ENCODE peak calls at places on chromosomes 11 and 22, in four cellular contexts. One of them, this sample, is unnamed.
A peak's percentile ranks its signal among the peaks of the same experiment; 100 is the strongest.

GRCh38 chr11:112661571-112661970 is 299.6 kb upstream of the NCAM1 start:
- DNase-seq in spleen: no peak
- DNase-seq in adrenal gland: no peak
- DNase-seq in HCT116: no peak
- DNase-seq in this sample: no peak

GRCh38 chr11:11931461-11932055 is 76.9 kb downstream of the DKK3 start:
- DNase-seq in adrenal gland: peak; percentile 44
- DNase-seq in spleen: no peak
- DNase-seq in HCT116: peak; percentile 38
- DNase-seq in this sample: no peak

GRCh38 chr11:128613300-128613995 is 26.1 kb upstream of the ETS1 start:
- DNase-seq in spleen: peak; percentile 74
- DNase-seq in adrenal gland: no peak
- DNase-seq in HCT116: no peak
- DNase-seq in this sample: no peak

GRCh38 chr11:100731471-100731870 is 44.4 kb downstream of the ARHGAP42 start:
- DNase-seq in spleen: no peak
- DNase-seq in HCT116: no peak
- DNase-seq in adrenal gland: no peak
- DNase-seq in this sample: no peak

GRCh38 chr11:123630126-123630531 is 24.3 kb downstream of the SCN3B start:
- DNase-seq in adrenal gland: peak; percentile 60
- DNase-seq in spleen: no peak
- DNase-seq in HCT116: no peak
- DNase-seq in this sample: no peak

GRCh38 chr11:66363805-66364535 is 7.6 kb downstream of the SLC29A2 start:
- DNase-seq in spleen: peak; percentile 82
- DNase-seq in adrenal gland: peak; percentile 40
- DNase-seq in HCT116: no peak
- DNase-seq in this sample: no peak

GRCh38 chr22:23393721-23394320 is 186.3 kb downstream of the IGLL1 start:
- DNase-seq in HCT116: no peak
- DNase-seq in adrenal gland: no peak
- DNase-seq in spleen: peak; percentile 55
- DNase-seq in this sample: no peak

GRCh38 chr11:131932584-131933360 is 562.4 kb downstream of the NTM start:
- DNase-seq in HCT116: no peak
- DNase-seq in spleen: no peak
- DNase-seq in adrenal gland: no peak
- DNase-seq in this sample: no peak

GRCh38 chr22:46551321-46551720 is 13.9 kb upstream of the CELSR1 start:
- DNase-seq in HCT116: no peak
- DNase-seq in spleen: peak; percentile 51
- DNase-seq in adrenal gland: no peak
- DNase-seq in this sample: peak; percentile 48

GRCh38 chr11:77236901-77237300 is 64.6 kb downstream of the GDPD4 start:
- DNase-seq in adrenal gland: no peak
- DNase-seq in spleen: no peak
- DNase-seq in HCT116: no peak
- DNase-seq in this sample: no peak

GRCh38 chr11:50088231-50088630 is 55.6 kb downstream of the OR4C45 start:
- DNase-seq in adrenal gland: no peak
- DNase-seq in HCT116: no peak
- DNase-seq in spleen: no peak
- DNase-seq in this sample: no peak

DNA sequence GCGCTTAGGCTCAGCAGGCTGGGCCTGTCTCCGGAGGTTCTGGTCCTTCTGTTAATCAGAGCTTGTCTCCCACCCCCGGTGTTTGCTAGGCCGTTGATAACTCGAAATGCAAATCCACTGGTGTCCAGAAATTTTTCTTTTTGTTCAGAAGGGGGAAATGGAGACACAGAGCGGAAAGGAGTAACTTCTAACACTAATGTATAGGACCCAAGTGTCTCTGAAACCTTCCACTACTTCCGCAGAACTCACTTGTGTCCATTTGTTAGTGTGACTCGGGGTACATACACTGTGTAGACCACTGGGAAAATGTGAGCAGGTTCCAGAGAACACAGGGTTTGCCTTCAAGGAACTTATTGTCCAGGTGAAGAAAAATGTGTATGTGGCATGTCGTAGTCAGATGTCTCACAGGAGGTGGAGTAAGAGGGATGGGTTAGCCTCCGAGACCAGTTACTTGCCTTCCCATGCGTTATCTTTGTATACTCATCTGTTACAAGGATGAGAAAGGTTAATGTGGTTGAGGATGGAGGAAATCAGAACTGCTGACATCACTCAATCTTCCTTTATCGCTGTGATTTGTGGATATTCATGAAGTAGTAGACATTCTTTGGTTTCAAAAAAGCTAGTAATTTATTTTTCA is 823 bp downstream of the ARCN1 start:
- DNase-seq in HCT116: peak; percentile 8
- DNase-seq in spleen: no peak
- DNase-seq in adrenal gland: no peak
- DNase-seq in this sample: no peak
- TF ChIP-seq POLR2A in HCT116: no peak
- TF ChIP-seq POLR2A in spleen: no peak
- TF ChIP-seq POLR2A in adrenal gland: no peak
- TF ChIP-seq POLR2A in this sample: no peak

GRCh38 chr11:121494355-121495099 is 41.8 kb upstream of the SORL1-AS1 start:
- DNase-seq in adrenal gland: no peak
- DNase-seq in HCT116: no peak
- DNase-seq in spleen: no peak
- DNase-seq in this sample: no peak
- H3K4me1 ChIP-seq in adrenal gland: no peaks in the 10 kb centered on the region
- H3K4me1 ChIP-seq in HCT116: no peaks in the 10 kb centered on the region
- H3K4me1 ChIP-seq in spleen: peaks cover 40% of the 10 kb centered on the region
- H3K4me1 ChIP-seq in this sample: no peaks in the 10 kb centered on the region

GRCh38 chr11:74731301-74732094 is at the start of gene CHRDL2:
- DNase-seq in adrenal gland: peak; percentile 29
- DNase-seq in HCT116: no peak
- DNase-seq in spleen: no peak
- DNase-seq in this sample: peak; percentile 60
- TF ChIP-seq CTCF in adrenal gland: no peak
- TF ChIP-seq CTCF in HCT116: no peak
- TF ChIP-seq CTCF in spleen: no peak
- TF ChIP-seq CTCF in this sample: no peak

DNA sequence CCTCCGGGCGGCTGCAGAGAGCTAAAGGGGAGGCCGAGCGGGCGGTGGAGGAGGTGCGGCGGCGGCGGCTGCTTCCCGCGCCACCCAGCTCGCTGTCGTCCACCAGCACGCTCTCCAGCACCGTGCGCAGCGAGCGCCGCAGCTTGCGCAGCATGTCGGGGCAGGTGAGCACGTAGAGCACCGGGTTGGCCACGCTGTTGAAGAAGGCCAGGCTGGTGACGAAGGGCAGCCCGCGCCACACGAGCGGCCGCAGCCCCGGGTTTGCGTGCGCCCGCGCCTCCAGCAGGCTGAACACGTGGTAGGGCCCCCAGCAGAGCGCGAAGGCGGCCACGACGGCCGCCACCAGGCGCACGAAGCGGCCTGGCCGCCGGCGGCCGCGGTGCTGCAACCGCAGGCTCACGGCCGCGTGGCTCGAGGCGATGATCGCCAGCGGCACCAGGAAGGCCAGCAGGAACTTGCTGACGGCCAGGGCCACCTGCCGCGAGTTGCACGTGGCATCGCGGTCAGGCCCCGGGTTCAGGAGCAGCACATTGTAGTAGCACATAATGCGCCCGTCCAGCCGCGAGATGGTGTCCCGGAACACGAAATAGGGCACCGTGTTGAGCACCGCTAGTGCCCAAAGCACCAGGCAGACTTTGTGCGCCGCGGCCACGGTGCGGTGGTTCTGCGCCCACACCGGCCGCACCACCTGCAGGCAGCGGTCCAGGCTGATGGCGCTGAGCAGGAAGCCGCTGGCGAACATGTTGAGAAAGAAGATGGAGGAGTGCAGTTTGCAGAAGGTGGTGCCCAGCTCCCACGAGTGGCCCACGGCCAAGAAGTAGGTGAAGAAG is 2.9 kb downstream of the PTGDR2 start:
- DNase-seq in spleen: no peak
- DNase-seq in HCT116: no peak
- DNase-seq in adrenal gland: no peak
- DNase-seq in this sample: no peak
- TF ChIP-seq POLR2A in spleen: no peak
- TF ChIP-seq POLR2A in HCT116: no peak
- TF ChIP-seq POLR2A in adrenal gland: no peak
- TF ChIP-seq POLR2A in this sample: no peak

This sample was measured in right lobe of liver.